ENCODE peak calls at places on chromosomes 5 and 9, in five cellular contexts. One of them, this sample, is unnamed.

GRCh38 chr9:86549920-86550319 is 195.7 kb upstream of the TUT7 start:
- DNase-seq in activated T-helper 1 cell treated with Interleukin-2 at 50 U/mL for 16 hours: no peak
- DNase-seq in HT-29: no peak
- DNase-seq in neural progenitor cell: no peak
- DNase-seq in OCI-LY7: no peak
- DNase-seq in this sample: no peak

GRCh38 chr5:133932441-133933168 is 35.8 kb downstream of the C5orf15 start:
- DNase-seq in HT-29: no peak
- DNase-seq in OCI-LY7: peak; percentile 89
- DNase-seq in neural progenitor cell: no peak
- DNase-seq in activated T-helper 1 cell treated with Interleukin-2 at 50 U/mL for 16 hours: no peak
- DNase-seq in this sample: no peak

GRCh38 chr9:123339666-123340414 is 16.2 kb upstream of the CRB2 start:
- DNase-seq in OCI-LY7: peak; percentile 88
- DNase-seq in HT-29: peak; percentile 31
- DNase-seq in neural progenitor cell: no peak
- DNase-seq in activated T-helper 1 cell treated with Interleukin-2 at 50 U/mL for 16 hours: no peak
- DNase-seq in this sample: no peak

GRCh38 chr5:99019812-99020697 is 91.2 kb upstream of the CHD1 start:
- DNase-seq in neural progenitor cell: no peak
- DNase-seq in OCI-LY7: no peak
- DNase-seq in HT-29: peak; percentile 88
- DNase-seq in activated T-helper 1 cell treated with Interleukin-2 at 50 U/mL for 16 hours: no peak
- DNase-seq in this sample: peak; percentile 81

GRCh38 chr5:64625678-64626077 is 64.6 kb upstream of the SHISAL2B start:
- DNase-seq in neural progenitor cell: no peak
- DNase-seq in HT-29: no peak
- DNase-seq in activated T-helper 1 cell treated with Interleukin-2 at 50 U/mL for 16 hours: no peak
- DNase-seq in OCI-LY7: no peak
- DNase-seq in this sample: no peak

GRCh38 chr9:120481248-120481647 is 98.7 kb downstream of the CDK5RAP2 start:
- DNase-seq in neural progenitor cell: no peak
- DNase-seq in OCI-LY7: no peak
- DNase-seq in HT-29: no peak
- DNase-seq in activated T-helper 1 cell treated with Interleukin-2 at 50 U/mL for 16 hours: no peak
- DNase-seq in this sample: no peak

GRCh38 chr9:93082841-93083411 is 13.1 kb upstream of the CARD19 start:
- DNase-seq in activated T-helper 1 cell treated with Interleukin-2 at 50 U/mL for 16 hours: no peak
- DNase-seq in HT-29: no peak
- DNase-seq in OCI-LY7: no peak
- DNase-seq in neural progenitor cell: peak; percentile 1
- DNase-seq in this sample: no peak

GRCh38 chr5:87185838-87186237 is 81.8 kb upstream of the RASA1 start:
- DNase-seq in HT-29: no peak
- DNase-seq in activated T-helper 1 cell treated with Interleukin-2 at 50 U/mL for 16 hours: no peak
- DNase-seq in neural progenitor cell: peak; percentile 5
- DNase-seq in OCI-LY7: no peak
- DNase-seq in this sample: no peak

GRCh38 chr5:178093129-178093528 is 20.2 kb upstream of the N4BP3 start:
- DNase-seq in activated T-helper 1 cell treated with Interleukin-2 at 50 U/mL for 16 hours: no peak
- DNase-seq in HT-29: no peak
- DNase-seq in neural progenitor cell: no peak
- DNase-seq in OCI-LY7: peak; percentile 59
- DNase-seq in this sample: no peak

GRCh38 chr9:113363336-113363735 is 13.4 kb downstream of the HDHD3 start:
- DNase-seq in activated T-helper 1 cell treated with Interleukin-2 at 50 U/mL for 16 hours: no peak
- DNase-seq in HT-29: no peak
- DNase-seq in neural progenitor cell: no peak
- DNase-seq in OCI-LY7: no peak
- DNase-seq in this sample: no peak

GRCh38 chr5:154713615-154714125 is 41.5 kb upstream of the LARP1 start:
- DNase-seq in activated T-helper 1 cell treated with Interleukin-2 at 50 U/mL for 16 hours: no peak
- DNase-seq in OCI-LY7: no peak
- DNase-seq in neural progenitor cell: no peak
- DNase-seq in HT-29: peak; percentile 22
- DNase-seq in this sample: peak; percentile 78

GRCh38 chr5:7650755-7651154 is 200.2 kb downstream of the CFAP90 start:
- DNase-seq in neural progenitor cell: no peak
- DNase-seq in HT-29: no peak
- DNase-seq in activated T-helper 1 cell treated with Interleukin-2 at 50 U/mL for 16 hours: no peak
- DNase-seq in OCI-LY7: no peak
- DNase-seq in this sample: no peak